ENCODE peak calls at places on chromosomes 3 and 15, in ten cellular contexts. S, D, K, O, X, G, C, A, R and Y are unnamed samples.

GRCh38 chr3:46367811-46368210 is 2.9 kb upstream of the CCR5 start:
- DNase-seq in S (no peak), X (no peak), A (no peak), O (no peak), K (no peak), C (no peak), G (no peak), D (no peak), R (no peak), Y (no peak)

GRCh38 chr3:112504123-112504522 is 4.9 kb upstream of the BTLA start:
- DNase-seq in K (no peak), G (no peak), X (no peak), R (no peak), C (no peak), D (no peak), O (no peak), S (no peak), A (no peak), Y (no peak)

GRCh38 chr15:65868546-65869126 is 655 bp upstream of the RAB11A start:
- DNase-seq in R (no peak), C (no peak), O (no peak), G (no peak), A (no peak), X (no peak), S (no peak), K (no peak), D (no peak), Y (no peak)

GRCh38 chr3:78101363-78101762 is 1061.5 kb downstream of the ROBO2 start:
- DNase-seq in S (no peak), R (no peak), G (no peak), O (no peak), X (no peak), D (peak), K (peak), A (no peak), C (no peak), Y (peak)

GRCh38 chr15:72827216-72827615 is 43.7 kb upstream of the ADPGK start:
- DNase-seq in C (no peak), A (no peak), D (peak), X (no peak), S (no peak), O (no peak), R (no peak), K (no peak), G (no peak), Y (no peak)

GRCh38 chr3:129040039-129040336 is 20.6 kb upstream of the GP9 start:
- DNase-seq in G (no peak), R (no peak), K (no peak), D (no peak), X (no peak), O (no peak), A (no peak), C (no peak), S (no peak), Y (no peak)

GRCh38 chr15:95202569-95203349 is 971.4 kb downstream of the MCTP2 start:
- DNase-seq in R (no peak), C (no peak), X (no peak), O (no peak), G (no peak), K (no peak), D (peak), S (no peak), A (no peak), Y (peak)

GRCh38 chr3:150495563-150496168 is 50.6 kb downstream of the SERP1 start:
- DNase-seq in X (no peak), R (peak), C (peak), O (no peak), A (peak), K (peak), G (no peak), S (no peak), D (peak), Y (peak)

GRCh38 chr3:42101481-42101880 is 10.3 kb downstream of the TRAK1 start:
- DNase-seq in O (no peak), X (no peak), S (no peak), D (peak), G (no peak), C (no peak), R (no peak), A (no peak), K (no peak), Y (no peak)

GRCh38 chr3:123379041-123379830 is 69.7 kb downstream of the ADCY5 start:
- DNase-seq in C (no peak), X (no peak), D (no peak), G (no peak), S (no peak), K (no peak), O (no peak), A (no peak), R (no peak), Y (no peak)

GRCh38 chr15:56869573-56869972 is 48.9 kb upstream of the TCF12 start:
- DNase-seq in O (no peak), A (no peak), S (no peak), R (no peak), C (peak), K (no peak), X (peak), D (peak), G (peak), Y (peak)

GRCh38 chr3:186609247-186609868 is 3.5 kb upstream of the AHSG start:
- DNase-seq in O (no peak), K (no peak), D (no peak), C (no peak), S (no peak), R (peak), G (no peak), A (peak), X (peak), Y (peak)

GRCh38 chr15:77584201-77584600 is 48.5 kb downstream of the LINGO1 start:
- DNase-seq in R (peak), D (no peak), K (no peak), G (no peak), X (no peak), O (no peak), C (no peak), A (no peak), S (no peak), Y (no peak)

GRCh38 chr3:12484198-12484982 is at the start of gene TSEN2:
- DNase-seq in C (peak), S (peak), O (peak), D (peak), G (peak), A (peak), R (peak), X (peak), K (peak), Y (peak)
- TF ChIP-seq CTCF in C (no peak), S (no peak), O (no peak), D (peak), G (peak), A (peak), R (peak), X (peak), K (peak), Y (peak)

GRCh38 chr3:62659660-62660059 is 215.6 kb downstream of the CADPS start:
- DNase-seq in R (no peak), K (no peak), D (no peak), G (no peak), X (no peak), C (no peak), S (no peak), O (no peak), A (no peak), Y (no peak)
- TF ChIP-seq CTCF in R (no peak), K (no peak), D (no peak), G (no peak), X (no peak), C (no peak), S (no peak), O (no peak), A (peak), Y (no peak)

GRCh38 chr3:120558784-120559227 is 37.3 kb upstream of the NDUFB4 start:
- DNase-seq in A (peak), X (peak), D (peak), G (peak), C (peak), K (peak), R (peak), O (peak), S (peak), Y (peak)

GRCh38 chr3:120557115-120557514 is 39.0 kb upstream of the NDUFB4 start:
- DNase-seq in G (no peak), D (no peak), O (no peak), X (no peak), S (no peak), A (no peak), K (no peak), C (no peak), R (no peak), Y (no peak)

GRCh38 chr3:120560304-120561250 is 35.6 kb upstream of the NDUFB4 start:
- DNase-seq in S (no peak), A (no peak), X (no peak), O (no peak), R (no peak), G (no peak), C (no peak), K (no peak), D (no peak), Y (no peak)

GRCh38 chr3:120561251-120562045 is 34.7 kb upstream of the NDUFB4 start:
- DNase-seq in X (peak), A (peak), D (peak), C (peak), G (peak), S (no peak), O (peak), K (peak), R (peak), Y (peak)

GRCh38 chr3:120559228-120560061 is 36.7 kb upstream of the NDUFB4 start:
- DNase-seq in X (no peak), K (peak), C (peak), R (peak), A (no peak), D (peak), S (no peak), O (no peak), G (peak), Y (peak)
- TF ChIP-seq CTCF in X (no peak), K (no peak), C (no peak), R (no peak), A (no peak), D (no peak), S (peak), O (peak), G (peak), Y (no peak)

GRCh38 chr3:170961616-170962400 is 53.4 kb upstream of the EIF5A2 start:
- DNase-seq in A (no peak), K (peak), D (peak), X (no peak), G (no peak), R (peak), S (no peak), O (no peak), C (peak), Y (peak)
- TF ChIP-seq CTCF in A (peak), K (peak), D (peak), X (peak), G (peak), R (peak), S (peak), O (peak), C (peak), Y (peak)

DNA sequence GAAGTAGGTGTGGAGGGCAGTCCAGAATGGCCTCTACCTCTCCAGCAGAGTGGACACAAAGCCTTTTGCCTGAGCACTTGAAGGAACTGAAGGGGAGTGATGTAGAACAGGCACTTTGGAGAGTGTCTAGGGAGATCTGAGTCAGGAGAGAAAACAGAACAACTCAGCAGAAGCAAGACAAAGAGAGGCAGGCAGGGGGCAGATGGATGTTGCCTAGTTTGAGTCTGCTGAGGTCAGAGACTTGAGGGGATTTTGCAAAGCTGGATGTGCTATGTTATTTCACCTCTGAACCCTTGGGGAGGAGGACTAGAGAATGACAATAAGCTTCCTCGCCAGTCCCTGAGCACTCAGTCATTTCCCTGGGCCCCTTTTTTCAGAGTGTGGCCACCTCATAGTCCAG is 366.4 kb downstream of the EPHB1 start:
- DNase-seq in S (no peak), D (no peak), X (no peak), K (no peak), C (no peak), A (no peak), R (no peak), O (no peak), G (no peak), Y (no peak)
- TF ChIP-seq CTCF in S (no peak), D (no peak), X (no peak), K (no peak), C (no peak), A (no peak), R (no peak), O (no peak), G (no peak), Y (no peak)

DNA sequence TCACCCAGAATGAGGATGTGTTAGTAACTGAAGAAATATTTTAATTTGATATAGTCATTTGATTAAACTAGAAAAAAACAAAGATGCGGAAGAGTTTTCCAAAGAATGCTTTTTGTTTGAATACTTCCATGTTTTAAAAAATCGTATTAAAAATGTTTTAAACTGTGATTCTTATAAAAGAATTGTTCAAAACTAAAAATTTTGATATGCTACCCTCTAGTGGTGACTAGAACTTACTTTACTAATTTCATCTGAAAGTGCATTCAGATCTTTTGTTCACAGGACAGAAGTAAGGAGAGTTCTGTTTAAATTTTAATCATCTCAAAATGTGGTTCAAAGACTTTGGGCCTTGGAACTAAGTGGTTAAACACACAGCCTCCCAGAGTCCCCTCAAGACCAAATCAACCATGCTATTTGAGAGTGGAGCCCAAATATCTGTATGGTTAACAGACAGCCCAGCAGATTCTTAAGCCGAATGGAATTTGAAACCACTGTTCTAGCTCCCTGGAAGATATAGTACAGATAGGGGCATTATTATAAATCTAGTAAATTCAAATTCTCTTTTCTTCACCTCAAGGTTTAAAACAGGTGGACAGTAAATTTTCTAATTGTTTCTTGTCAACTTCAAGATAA is 45.2 kb upstream of the SYNPR start:
- DNase-seq in K (peak), X (no peak), O (no peak), A (no peak), D (peak), R (no peak), C (no peak), S (no peak), G (no peak), Y (peak)
- TF ChIP-seq CTCF in K (peak), X (no peak), O (no peak), A (peak), D (no peak), R (no peak), C (no peak), S (no peak), G (no peak), Y (peak)

DNA sequence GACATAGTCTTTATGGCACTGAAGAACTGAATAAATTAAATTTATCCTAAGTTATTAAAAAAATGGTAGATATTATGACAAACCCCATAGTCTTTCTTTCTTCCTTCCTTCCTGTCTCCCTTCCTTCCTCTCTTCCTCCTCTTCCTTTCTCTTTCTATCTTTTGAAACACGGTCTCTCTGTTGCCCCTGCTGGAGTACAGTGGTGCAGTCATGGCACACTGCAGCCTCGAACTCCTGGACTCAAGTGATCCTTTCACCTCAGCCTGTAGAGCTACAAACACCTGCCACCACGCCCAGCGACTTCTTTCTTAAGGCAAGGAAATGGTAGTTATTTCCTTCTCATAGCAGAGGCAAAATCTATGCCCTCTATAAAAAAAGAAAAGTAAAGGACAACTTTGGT is 354.6 kb downstream of the GAP43 start:
- DNase-seq in C (no peak), K (no peak), O (no peak), S (no peak), D (no peak), R (no peak), A (no peak), X (no peak), G (no peak), Y (no peak)
- TF ChIP-seq CTCF in C (no peak), K (no peak), O (no peak), S (no peak), D (no peak), R (no peak), A (no peak), X (no peak), G (no peak), Y (peak)

DNA sequence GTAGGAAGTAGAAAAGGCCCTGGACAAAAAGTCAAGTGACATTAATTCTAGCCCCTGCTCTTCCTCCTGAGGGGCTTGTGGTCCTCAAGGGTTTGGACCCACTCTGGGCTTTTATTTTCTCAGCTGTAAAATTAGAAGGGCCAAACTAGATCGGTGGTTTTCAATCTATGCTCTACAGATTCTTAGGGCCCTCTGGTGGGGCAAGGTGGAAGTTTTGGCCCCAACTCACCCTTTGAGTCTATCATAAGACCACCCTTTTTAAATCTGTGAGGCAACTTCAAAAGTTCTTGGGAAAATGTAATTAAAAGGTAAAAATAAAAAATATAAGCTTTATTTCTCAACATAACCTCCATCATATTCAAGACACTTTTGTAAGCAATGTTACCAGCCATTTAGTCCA is 25.6 kb upstream of the CFAP161 start:
- DNase-seq in X (no peak), G (no peak), D (no peak), O (no peak), A (no peak), C (peak), S (no peak), R (no peak), K (no peak), Y (peak)
- TF ChIP-seq CTCF in X (peak), G (peak), D (peak), O (peak), A (peak), C (peak), S (peak), R (peak), K (peak), Y (peak)